ENCODE peak calls at places on chromosomes 6 and 20, in ten cellular contexts. A is spleen, M is left ventricle myocardium inferior, B is uterus, F is WERI-Rb-1, V is brain microvascular endothelial cell, R is colonic mucosa, D is tibial artery, L is left lung, K is psoas muscle. U is an unnamed sample. For H3K27me3, the result is how much of the 10 kb centered on the place peaks cover.

GRCh38 chr20:2093200-2093781 is 8.3 kb upstream of the STK35 start:
- DNase-seq in A (no peak), M (no peak), B (no peak), F (peak), V (no peak), R (no peak), D (no peak), L (no peak), K (no peak), U (no peak)

GRCh38 chr6:21935561-21936028 is 342.0 kb downstream of the SOX4 start:
- DNase-seq in A (no peak), M (no peak), B (no peak), F (peak), V (peak), R (peak), D (no peak), L (peak), K (no peak), U (no peak)

GRCh38 chr20:53370345-53370961 is 223.2 kb downstream of the ZNF217 start:
- DNase-seq in A (no peak), M (no peak), B (no peak), F (no peak), V (no peak), R (peak), D (no peak), L (no peak), K (no peak), U (no peak)

GRCh38 chr6:7909323-7910276 is 988 bp downstream of the TXNDC5 start:
- DNase-seq in A (peak), M (peak), B (no peak), F (peak), V (peak), R (peak), D (no peak), L (peak), K (peak), U (no peak)

GRCh38 chr20:325889-326644 is 715 bp downstream of the SOX12 start:
- DNase-seq in A (peak), M (peak), B (peak), F (peak), V (peak), R (peak), D (peak), L (peak), K (peak), U (no peak)

GRCh38 chr20:1934578-1935573 is 39.7 kb downstream of the SIRPA start:
- DNase-seq in A (no peak), M (peak), B (peak), F (no peak), V (peak), R (no peak), D (peak), L (no peak), K (peak), U (no peak)

GRCh38 chr6:74001091-74001490 is 305.1 kb downstream of the CD109 start:
- DNase-seq in A (no peak), M (no peak), B (no peak), F (no peak), V (no peak), R (no peak), D (no peak), L (no peak), K (no peak), U (no peak)

GRCh38 chr6:89388846-89389245 is 23.2 kb downstream of the RRAGD start:
- DNase-seq in A (no peak), M (no peak), B (no peak), F (no peak), V (no peak), R (no peak), D (no peak), L (no peak), K (no peak), U (no peak)

GRCh38 chr6:14671261-14671681 is 553.7 kb downstream of the CD83 start:
- DNase-seq in A (no peak), M (peak), B (no peak), F (no peak), V (no peak), R (no peak), D (no peak), L (no peak), K (peak), U (peak)

DNA sequence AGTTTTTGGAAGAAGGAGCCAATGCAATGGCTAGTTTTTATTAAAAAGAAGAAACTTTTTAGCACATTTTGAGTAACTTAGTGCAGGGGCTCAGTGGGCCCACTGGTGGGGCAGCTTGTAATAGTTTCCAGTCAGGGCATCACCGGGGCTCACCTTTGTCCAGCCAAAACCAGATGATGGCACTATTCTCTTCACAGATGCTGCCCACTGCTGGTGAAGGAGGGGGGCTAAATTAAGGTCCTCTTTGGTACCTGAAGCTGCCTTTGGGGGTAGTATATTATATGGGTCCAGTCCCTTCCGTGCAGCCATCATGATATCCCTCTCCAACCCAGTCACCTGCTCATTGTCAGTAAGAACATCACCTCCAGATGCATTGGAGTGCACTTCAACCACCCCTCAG is 182.9 kb downstream of the PDE7B start:
- DNase-seq in A (no peak), M (no peak), B (no peak), F (no peak), V (no peak), R (no peak), D (no peak), L (no peak), K (no peak), U (no peak)
- TF ChIP-seq CTCF in A (no peak), M (no peak), B (no peak), F (peak), V (no peak), R (no peak), D (no peak), L (no peak), K (no peak), U (no peak)

GRCh38 chr20:37007898-37008649 is 56.6 kb upstream of the SAMHD1 start:
- DNase-seq in A (no peak), M (no peak), B (no peak), F (no peak), V (peak), R (no peak), D (no peak), L (no peak), K (no peak), U (no peak)
- H3K4me3 ChIP-seq in A (no peak), M (no peak), B (no peak), F (no peak), V (no peak), R (no peak), D (no peak), L (no peak), K (no peak), U (no peak)

GRCh38 chr20:21702553-21703467 is 2.7 kb upstream of the PAX1 start:
- DNase-seq in A (peak), M (peak), B (no peak), F (peak), V (peak), R (peak), D (no peak), L (no peak), K (peak), U (no peak)

GRCh38 chr20:21702001-21702400 is 3.5 kb upstream of the PAX1 start:
- DNase-seq in A (peak), M (no peak), B (no peak), F (no peak), V (no peak), R (no peak), D (no peak), L (no peak), K (no peak), U (no peak)

GRCh38 chr20:21703740-21704407 is 1.6 kb upstream of the PAX1 start:
- DNase-seq in A (no peak), M (no peak), B (no peak), F (no peak), V (no peak), R (no peak), D (no peak), L (no peak), K (no peak), U (no peak)

GRCh38 chr20:21699216-21699508 is 6.3 kb upstream of the PAX1 start:
- DNase-seq in A (no peak), M (no peak), B (no peak), F (no peak), V (no peak), R (no peak), D (no peak), L (no peak), K (no peak), U (no peak)

GRCh38 chr20:21701171-21701876 is 4.1 kb upstream of the PAX1 start:
- DNase-seq in A (peak), M (no peak), B (no peak), F (no peak), V (no peak), R (no peak), D (no peak), L (no peak), K (no peak), U (no peak)
- H3K27me3 ChIP-seq in A (half or more), M (half or more), B (under half), F (half or more), V (half or more), R (half or more), D (under half), L (half or more), K (under half), U (under half)

GRCh38 chr6:106089981-106090380 is 3.8 kb downstream of the PRDM1 start:
- DNase-seq in A (no peak), M (no peak), B (no peak), F (no peak), V (no peak), R (no peak), D (no peak), L (no peak), K (no peak), U (no peak)
- TF ChIP-seq CTCF in A (no peak), M (no peak), B (no peak), F (no peak), V (peak), R (no peak), D (no peak), L (no peak), K (no peak), U (peak)

U was measured in AG04450.